ENCODE peak calls at places on chromosomes 6 and 20, in four cellular contexts. One of them, this sample, is unnamed.

GRCh38 chr6:164034602-164035140 is 620.2 kb downstream of the QKI start:
- DNase-seq in neural crest cell: no peak
- DNase-seq in pancreas: no peak
- DNase-seq in ovary: no peak
- DNase-seq in this sample: no peak

GRCh38 chr6:113048741-113049140 is 701.6 kb downstream of the RFPL4B start:
- DNase-seq in neural crest cell: no peak
- DNase-seq in pancreas: no peak
- DNase-seq in ovary: no peak
- DNase-seq in this sample: no peak

GRCh38 chr20:62501801-62502495 is 26.2 kb upstream of the GATA5 start:
- DNase-seq in neural crest cell: no peak
- DNase-seq in pancreas: no peak
- DNase-seq in ovary: no peak
- DNase-seq in this sample: no peak

GRCh38 chr6:156068870-156069269 is 613.2 kb upstream of the NOX3 start:
- DNase-seq in neural crest cell: no peak
- DNase-seq in pancreas: no peak
- DNase-seq in ovary: no peak
- DNase-seq in this sample: no peak

GRCh38 chr6:82033631-82034211 is 213.8 kb downstream of the IBTK start:
- DNase-seq in neural crest cell: no peak
- DNase-seq in pancreas: no peak
- DNase-seq in ovary: no peak
- DNase-seq in this sample: no peak

GRCh38 chr6:31896856-31897611 is 464 bp downstream of the EHMT2 start:
- DNase-seq in neural crest cell: no peak
- DNase-seq in pancreas: peak; percentile 55
- DNase-seq in ovary: no peak
- DNase-seq in this sample: no peak

GRCh38 chr20:43859994-43860393 is 54.7 kb upstream of the TOX2 start:
- DNase-seq in neural crest cell: no peak
- DNase-seq in pancreas: no peak
- DNase-seq in ovary: no peak
- DNase-seq in this sample: no peak

GRCh38 chr6:6656287-6656686 is 67.8 kb downstream of the LY86 start:
- DNase-seq in neural crest cell: no peak
- DNase-seq in pancreas: no peak
- DNase-seq in ovary: no peak
- DNase-seq in this sample: no peak

GRCh38 chr6:51257938-51258337 is 439.3 kb downstream of the TFAP2B start:
- DNase-seq in neural crest cell: no peak
- DNase-seq in pancreas: no peak
- DNase-seq in ovary: no peak
- DNase-seq in this sample: no peak

GRCh38 chr20:48155231-48155630 is 369.9 kb upstream of the SULF2 start:
- DNase-seq in neural crest cell: no peak
- DNase-seq in pancreas: no peak
- DNase-seq in ovary: no peak
- DNase-seq in this sample: no peak

GRCh38 chr6:39884696-39885095 is 49.6 kb downstream of the MOCS1 start:
- DNase-seq in neural crest cell: no peak
- DNase-seq in pancreas: no peak
- DNase-seq in ovary: no peak
- DNase-seq in this sample: no peak

GRCh38 chr6:3902786-3903648 is 53.8 kb downstream of the FAM50B start:
- DNase-seq in neural crest cell: no peak
- DNase-seq in pancreas: no peak
- DNase-seq in ovary: no peak
- DNase-seq in this sample: no peak

GRCh38 chr6:30005482-30005881 is 55.6 kb upstream of the POLR1H start:
- DNase-seq in neural crest cell: no peak
- DNase-seq in pancreas: no peak
- DNase-seq in ovary: no peak
- DNase-seq in this sample: no peak

GRCh38 chr20:24646331-24646730 is 176.9 kb downstream of the SYNDIG1 start:
- DNase-seq in neural crest cell: no peak
- DNase-seq in pancreas: no peak
- DNase-seq in ovary: no peak
- DNase-seq in this sample: no peak

GRCh38 chr20:18571009-18571408 is 3.8 kb downstream of the SMIM26 start:
- DNase-seq in neural crest cell: no peak
- DNase-seq in pancreas: no peak
- DNase-seq in ovary: no peak
- DNase-seq in this sample: no peak

GRCh38 chr20:10761232-10761631 is 87.4 kb upstream of the JAG1 start:
- DNase-seq in neural crest cell: no peak
- DNase-seq in pancreas: no peak
- DNase-seq in ovary: no peak
- DNase-seq in this sample: no peak

DNA sequence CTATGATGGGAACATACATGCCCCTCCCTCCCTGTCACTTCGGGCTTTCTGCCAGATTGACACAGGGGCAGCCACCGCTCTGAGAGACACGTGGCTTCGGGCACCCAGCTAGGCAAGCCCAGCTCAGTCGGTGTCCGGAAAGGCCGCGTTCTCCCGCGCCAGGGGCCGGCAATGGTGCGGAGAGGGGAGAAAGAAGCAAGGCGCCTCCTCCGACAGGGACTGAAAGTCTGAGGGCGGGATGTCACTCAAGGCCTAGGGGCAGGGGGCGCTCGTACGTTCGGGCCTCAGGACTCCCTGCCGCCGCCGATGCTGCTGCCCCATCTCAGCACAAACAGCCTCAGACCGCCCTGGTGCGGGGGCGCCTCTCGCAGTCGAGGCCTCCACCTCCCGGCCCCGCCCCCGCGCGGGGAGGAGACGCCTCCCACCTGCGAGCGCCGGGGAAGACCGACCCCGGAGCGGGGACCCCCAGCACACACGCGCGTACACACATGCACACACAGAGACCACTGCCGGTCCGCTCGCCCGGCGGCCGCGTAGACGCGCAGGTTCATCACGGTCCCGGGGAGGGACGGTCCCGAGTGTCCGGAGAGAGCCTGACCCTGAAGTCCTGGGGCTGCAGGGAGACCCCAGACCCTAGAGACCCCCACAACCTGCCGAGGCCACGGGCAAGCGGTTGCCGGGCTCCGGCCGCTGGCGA is 1.9 kb downstream of the GRM4 start:
- DNase-seq in neural crest cell: peak; percentile 75
- DNase-seq in pancreas: peak; percentile 66
- DNase-seq in ovary: no peak
- DNase-seq in this sample: no peak
- TF ChIP-seq CTCF in neural crest cell: peak; percentile 41
- TF ChIP-seq CTCF in pancreas: no peak
- TF ChIP-seq CTCF in ovary: no peak
- TF ChIP-seq CTCF in this sample: no peak

GRCh38 chr6:16404456-16404855 is 166.1 kb downstream of the GMPR start:
- DNase-seq in neural crest cell: no peak
- DNase-seq in pancreas: no peak
- DNase-seq in ovary: no peak
- DNase-seq in this sample: no peak

GRCh38 chr6:16402501-16402900 is 164.1 kb downstream of the GMPR start:
- DNase-seq in neural crest cell: no peak
- DNase-seq in pancreas: no peak
- DNase-seq in ovary: peak; percentile 22
- DNase-seq in this sample: no peak

GRCh38 chr6:16405349-16405865 is 167.0 kb downstream of the GMPR start:
- DNase-seq in neural crest cell: no peak
- DNase-seq in pancreas: no peak
- DNase-seq in ovary: no peak
- DNase-seq in this sample: no peak

GRCh38 chr6:16401868-16402267 is 163.5 kb downstream of the GMPR start:
- DNase-seq in neural crest cell: no peak
- DNase-seq in pancreas: no peak
- DNase-seq in ovary: no peak
- DNase-seq in this sample: no peak

GRCh38 chr6:16403831-16404230 is 165.4 kb downstream of the GMPR start:
- DNase-seq in neural crest cell: no peak
- DNase-seq in pancreas: no peak
- DNase-seq in ovary: no peak
- DNase-seq in this sample: no peak
- TF ChIP-seq CTCF in neural crest cell: no peak
- TF ChIP-seq CTCF in pancreas: no peak
- TF ChIP-seq CTCF in ovary: no peak
- TF ChIP-seq CTCF in this sample: no peak

GRCh38 chr20:6157345-6157744 is 34.5 kb upstream of the FERMT1 start:
- DNase-seq in neural crest cell: no peak
- DNase-seq in pancreas: no peak
- DNase-seq in ovary: no peak
- DNase-seq in this sample: no peak
- TF ChIP-seq CTCF in neural crest cell: no peak
- TF ChIP-seq CTCF in pancreas: no peak
- TF ChIP-seq CTCF in ovary: no peak
- TF ChIP-seq CTCF in this sample: no peak

GRCh38 chr6:27753668-27754407 is 158.4 kb downstream of the OR2B2 start:
- DNase-seq in neural crest cell: peak; percentile 72
- DNase-seq in pancreas: peak; percentile 60
- DNase-seq in ovary: peak; percentile 61
- DNase-seq in this sample: peak; percentile 19
- TF ChIP-seq CTCF in neural crest cell: peak; percentile 33
- TF ChIP-seq CTCF in pancreas: no peak
- TF ChIP-seq CTCF in ovary: no peak
- TF ChIP-seq CTCF in this sample: no peak

DNA sequence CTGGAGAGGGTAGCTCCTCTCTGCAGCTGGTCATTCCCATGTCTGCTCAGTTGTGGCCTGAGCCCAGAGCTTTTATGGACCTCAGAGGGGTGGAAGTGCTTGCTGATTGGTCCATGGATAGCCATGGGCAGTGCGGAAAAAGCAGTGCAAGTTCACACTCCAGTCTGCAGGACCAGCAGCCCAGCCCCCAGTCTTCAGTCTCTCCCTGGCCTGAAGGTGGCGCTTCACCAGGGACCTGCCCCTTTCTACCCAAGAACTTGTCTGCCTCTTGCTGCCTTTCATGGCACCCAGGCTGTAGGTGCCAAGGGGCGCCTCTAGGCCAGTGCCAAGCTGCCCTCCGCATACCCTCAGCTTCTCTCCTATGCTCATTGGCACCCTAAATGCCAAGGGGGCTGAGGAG is 91.0 kb downstream of the TBXT start:
- DNase-seq in neural crest cell: no peak
- DNase-seq in pancreas: no peak
- DNase-seq in ovary: no peak
- DNase-seq in this sample: no peak
- TF ChIP-seq CTCF in neural crest cell: no peak
- TF ChIP-seq CTCF in pancreas: no peak
- TF ChIP-seq CTCF in ovary: no peak
- TF ChIP-seq CTCF in this sample: no peak

GRCh38 chr20:64145458-64146300 is 18.6 kb upstream of the MYT1 start:
- DNase-seq in neural crest cell: no peak
- DNase-seq in pancreas: no peak
- DNase-seq in ovary: no peak
- DNase-seq in this sample: no peak
- TF ChIP-seq CTCF in neural crest cell: peak; percentile 37
- TF ChIP-seq CTCF in pancreas: no peak
- TF ChIP-seq CTCF in ovary: no peak
- TF ChIP-seq CTCF in this sample: no peak

This sample was measured in natural killer cell.